ENCODE peak calls at places on chromosome 4, in four cellular contexts. One of them, this sample, is unnamed.

GRCh38 chr4:1276984-1277383 is 12.7 kb upstream of the MAEA start:
- DNase-seq in adipocyte: no peak
- DNase-seq in mammary epithelial cell: no peak
- DNase-seq in IMR-90: no peak
- DNase-seq in this sample: no peak

GRCh38 chr4:156144961-156145360 is 191.3 kb upstream of the CTSO start:
- DNase-seq in adipocyte: no peak
- DNase-seq in mammary epithelial cell: no peak
- DNase-seq in IMR-90: no peak
- DNase-seq in this sample: no peak

GRCh38 chr4:72791054-72791453 is 222.0 kb upstream of the ADAMTS3 start:
- DNase-seq in adipocyte: no peak
- DNase-seq in mammary epithelial cell: no peak
- DNase-seq in IMR-90: no peak
- DNase-seq in this sample: no peak

GRCh38 chr4:163536101-163536500 is 41.6 kb downstream of the TMA16 start:
- DNase-seq in adipocyte: peak
- DNase-seq in mammary epithelial cell: no peak
- DNase-seq in IMR-90: peak
- DNase-seq in this sample: no peak

GRCh38 chr4:108622022-108622421 is 1.6 kb downstream of the RPL34 start:
- DNase-seq in adipocyte: no peak
- DNase-seq in mammary epithelial cell: no peak
- DNase-seq in IMR-90: no peak
- DNase-seq in this sample: no peak

GRCh38 chr4:40189997-40190396 is 6.8 kb upstream of the RHOH start:
- DNase-seq in adipocyte: no peak
- DNase-seq in mammary epithelial cell: no peak
- DNase-seq in IMR-90: peak
- DNase-seq in this sample: no peak

GRCh38 chr4:13989496-13989895 is 362.0 kb upstream of the BOD1L1 start:
- DNase-seq in adipocyte: peak
- DNase-seq in mammary epithelial cell: peak
- DNase-seq in IMR-90: no peak
- DNase-seq in this sample: peak

GRCh38 chr4:32986236-32986635 is 2266.1 kb downstream of the PCDH7 start:
- DNase-seq in adipocyte: no peak
- DNase-seq in mammary epithelial cell: no peak
- DNase-seq in IMR-90: no peak
- DNase-seq in this sample: no peak

GRCh38 chr4:180028682-180029081 is 2214.5 kb upstream of the TENM3 start:
- DNase-seq in adipocyte: peak
- DNase-seq in mammary epithelial cell: peak
- DNase-seq in IMR-90: peak
- DNase-seq in this sample: no peak

GRCh38 chr4:58553679-58554078 is 1443.5 kb upstream of the IGFBP7 start:
- DNase-seq in adipocyte: no peak
- DNase-seq in mammary epithelial cell: no peak
- DNase-seq in IMR-90: no peak
- DNase-seq in this sample: no peak

GRCh38 chr4:7206856-7207567 is 14.7 kb downstream of the SORCS2 start:
- DNase-seq in adipocyte: peak
- DNase-seq in mammary epithelial cell: peak
- DNase-seq in IMR-90: peak
- DNase-seq in this sample: peak

GRCh38 chr4:142265536-142265935 is 580.6 kb downstream of the INPP4B start:
- DNase-seq in adipocyte: peak
- DNase-seq in mammary epithelial cell: peak
- DNase-seq in IMR-90: peak
- DNase-seq in this sample: peak

GRCh38 chr4:54659213-54660144 is 1.7 kb downstream of the KIT start:
- DNase-seq in adipocyte: peak
- DNase-seq in mammary epithelial cell: no peak
- DNase-seq in IMR-90: peak
- DNase-seq in this sample: no peak

GRCh38 chr4:38523524-38524448 is 140.2 kb upstream of the KLF3 start:
- DNase-seq in adipocyte: no peak
- DNase-seq in mammary epithelial cell: peak
- DNase-seq in IMR-90: no peak
- DNase-seq in this sample: no peak

GRCh38 chr4:80011636-80012236 is 61.3 kb downstream of the ANTXR2 start:
- DNase-seq in adipocyte: peak
- DNase-seq in mammary epithelial cell: no peak
- DNase-seq in IMR-90: peak
- DNase-seq in this sample: peak

GRCh38 chr4:100836929-100837328 is 319.1 kb upstream of the EMCN start:
- DNase-seq in adipocyte: no peak
- DNase-seq in mammary epithelial cell: no peak
- DNase-seq in IMR-90: no peak
- DNase-seq in this sample: no peak

GRCh38 chr4:10613926-10614478 is 70.6 kb downstream of the CLNK start:
- DNase-seq in adipocyte: no peak
- DNase-seq in mammary epithelial cell: no peak
- DNase-seq in IMR-90: no peak
- DNase-seq in this sample: no peak

GRCh38 chr4:74267998-74268606 is 40.2 kb upstream of the EPGN start:
- DNase-seq in adipocyte: peak
- DNase-seq in mammary epithelial cell: peak
- DNase-seq in IMR-90: peak
- DNase-seq in this sample: peak

GRCh38 chr4:80336582-80336981 is 1.1 kb downstream of the CFAP299 start:
- DNase-seq in adipocyte: peak
- DNase-seq in mammary epithelial cell: peak
- DNase-seq in IMR-90: peak
- DNase-seq in this sample: peak

GRCh38 chr4:21083413-21083812 is 383.2 kb downstream of the PACRGL start:
- DNase-seq in adipocyte: no peak
- DNase-seq in mammary epithelial cell: no peak
- DNase-seq in IMR-90: no peak
- DNase-seq in this sample: no peak

GRCh38 chr4:52106142-52106541 is 55.0 kb downstream of the SPATA18 start:
- DNase-seq in adipocyte: no peak
- DNase-seq in mammary epithelial cell: no peak
- DNase-seq in IMR-90: no peak
- DNase-seq in this sample: no peak

GRCh38 chr4:78337216-78337615 is 214.4 kb upstream of the ANXA3 start:
- DNase-seq in adipocyte: peak
- DNase-seq in mammary epithelial cell: no peak
- DNase-seq in IMR-90: no peak
- DNase-seq in this sample: peak

GRCh38 chr4:104393649-104394048 is 101.0 kb downstream of the CXXC4 start:
- DNase-seq in adipocyte: no peak
- DNase-seq in mammary epithelial cell: peak
- DNase-seq in IMR-90: no peak
- DNase-seq in this sample: no peak

GRCh38 chr4:24105183-24106039 is 215.6 kb upstream of the PPARGC1A start:
- DNase-seq in adipocyte: peak
- DNase-seq in mammary epithelial cell: peak
- DNase-seq in IMR-90: peak
- DNase-seq in this sample: peak

GRCh38 chr4:83771113-83771705 is 235.3 kb downstream of the GPAT3 start:
- DNase-seq in adipocyte: peak
- DNase-seq in mammary epithelial cell: peak
- DNase-seq in IMR-90: peak
- DNase-seq in this sample: peak

GRCh38 chr4:3107271-3108185 is 33.0 kb downstream of the HTT start:
- DNase-seq in adipocyte: peak
- DNase-seq in mammary epithelial cell: no peak
- DNase-seq in IMR-90: no peak
- DNase-seq in this sample: peak

GRCh38 chr4:3111461-3111860 is 37.0 kb downstream of the HTT start:
- DNase-seq in adipocyte: peak
- DNase-seq in mammary epithelial cell: no peak
- DNase-seq in IMR-90: peak
- DNase-seq in this sample: peak

GRCh38 chr4:3106339-3107186 is 32.1 kb downstream of the HTT start:
- DNase-seq in adipocyte: peak
- DNase-seq in mammary epithelial cell: peak
- DNase-seq in IMR-90: peak
- DNase-seq in this sample: peak

GRCh38 chr4:3112241-3112978 is 37.9 kb downstream of the HTT start:
- DNase-seq in adipocyte: peak
- DNase-seq in mammary epithelial cell: no peak
- DNase-seq in IMR-90: no peak
- DNase-seq in this sample: no peak

DNA sequence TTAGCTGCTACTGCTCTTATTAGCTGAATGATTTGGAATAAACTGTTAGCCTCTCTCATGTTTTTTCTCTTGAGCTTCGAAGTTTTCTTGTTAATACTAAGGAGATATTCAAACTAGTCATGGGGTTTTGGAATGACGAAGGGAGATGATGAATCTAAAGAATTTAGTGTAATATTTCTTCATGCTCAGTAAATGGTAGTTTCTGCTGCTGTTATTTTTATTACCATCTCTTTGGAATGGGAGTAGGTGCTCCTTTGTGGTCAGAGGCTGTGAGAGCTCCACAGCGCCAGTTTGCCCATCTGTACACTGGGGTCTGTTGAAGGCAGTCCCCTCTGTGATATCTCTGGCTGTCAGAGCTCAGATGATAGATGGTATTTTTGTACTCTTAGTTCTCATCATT is 33.7 kb downstream of the HTT start:
- DNase-seq in adipocyte: peak
- DNase-seq in mammary epithelial cell: no peak
- DNase-seq in IMR-90: peak
- DNase-seq in this sample: peak
- H3K9ac ChIP-seq in adipocyte: peak
- H3K9ac ChIP-seq in mammary epithelial cell: no peak
- H3K9ac ChIP-seq in IMR-90: no peak
- H3K9ac ChIP-seq in this sample: peak

GRCh38 chr4:77075869-77076801 is at the start of gene CCNI:
- DNase-seq in adipocyte: peak
- DNase-seq in mammary epithelial cell: peak
- DNase-seq in IMR-90: peak
- DNase-seq in this sample: peak

GRCh38 chr4:77074961-77075855 is 581 bp downstream of the CCNI start:
- DNase-seq in adipocyte: peak
- DNase-seq in mammary epithelial cell: peak
- DNase-seq in IMR-90: peak
- DNase-seq in this sample: peak

GRCh38 chr4:77073981-77074865 is 1.6 kb downstream of the CCNI start:
- DNase-seq in adipocyte: peak
- DNase-seq in mammary epithelial cell: peak
- DNase-seq in IMR-90: no peak
- DNase-seq in this sample: peak

GRCh38 chr4:77073106-77073858 is 2.5 kb downstream of the CCNI start:
- DNase-seq in adipocyte: peak
- DNase-seq in mammary epithelial cell: peak
- DNase-seq in IMR-90: peak
- DNase-seq in this sample: peak

DNA sequence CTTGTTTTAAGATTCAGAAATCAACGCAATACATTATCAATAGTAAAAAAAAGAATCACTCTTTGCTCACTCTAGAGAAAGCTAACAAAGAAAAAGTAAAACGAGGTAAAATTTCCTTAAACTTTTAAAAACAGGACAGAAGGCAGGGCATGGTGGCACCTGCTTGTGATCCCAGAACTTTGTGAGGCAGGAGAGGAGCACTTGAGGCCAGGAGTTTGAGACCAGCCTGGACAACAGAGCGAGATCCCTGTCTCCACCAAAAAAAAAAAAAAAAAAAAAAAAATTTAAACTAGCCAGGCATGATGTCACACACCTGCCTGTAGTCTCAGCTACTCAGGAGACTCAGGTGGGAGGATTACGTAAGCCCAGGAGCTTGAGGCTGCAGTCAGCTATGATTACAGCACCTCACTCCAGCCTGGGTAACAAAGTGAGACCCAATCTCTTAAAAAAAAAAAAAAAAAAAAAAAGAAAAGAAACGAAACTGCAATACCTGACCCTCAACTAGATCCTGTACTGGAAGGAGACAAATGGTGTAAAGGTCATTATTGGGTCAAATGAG is 3.5 kb downstream of the CCNI start:
- DNase-seq in adipocyte: no peak
- DNase-seq in mammary epithelial cell: peak
- DNase-seq in IMR-90: no peak
- DNase-seq in this sample: no peak
- H3K9ac ChIP-seq in adipocyte: no peak
- H3K9ac ChIP-seq in mammary epithelial cell: peak
- H3K9ac ChIP-seq in IMR-90: no peak
- H3K9ac ChIP-seq in this sample: peak

DNA sequence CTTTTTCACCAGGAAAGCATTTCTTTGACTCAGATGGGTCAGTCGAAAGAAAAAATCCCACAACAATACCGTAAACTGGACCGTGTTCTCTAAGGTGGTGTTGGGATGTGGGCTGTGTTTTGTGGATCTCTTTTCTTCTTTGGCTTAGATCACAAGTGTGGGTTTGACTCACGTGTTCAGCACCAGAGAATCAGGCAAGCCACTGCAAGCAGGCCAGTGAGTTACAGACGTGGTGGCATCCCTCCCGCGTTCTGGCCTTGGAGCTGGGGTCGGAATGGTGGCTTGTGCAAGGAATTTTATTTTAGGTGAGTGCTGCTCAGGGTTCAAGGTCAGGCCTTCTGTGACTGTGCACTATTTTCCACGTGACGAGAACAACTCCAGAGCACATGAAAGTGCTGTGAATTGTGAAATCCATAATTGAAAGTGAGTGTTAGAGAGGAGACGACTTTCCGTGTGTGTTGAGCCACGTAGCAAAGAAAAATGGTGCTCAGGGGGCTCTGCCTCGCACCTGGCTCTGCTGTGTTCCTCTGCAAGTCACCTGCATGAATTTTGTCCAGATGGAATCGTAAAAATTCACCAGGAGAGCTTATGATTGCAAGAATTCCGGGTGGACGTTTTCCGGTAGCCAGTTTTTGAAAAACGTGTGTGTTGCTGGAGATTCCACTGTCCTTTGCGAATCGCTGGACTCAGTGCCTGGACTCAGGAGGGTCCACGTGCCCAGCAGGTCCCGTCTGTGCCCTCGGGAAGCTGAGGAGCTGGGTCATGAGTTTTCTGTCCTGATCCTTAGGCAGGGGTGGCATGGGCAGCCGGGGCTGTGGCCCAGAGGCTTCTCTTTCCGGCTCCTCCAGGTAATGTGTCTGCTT is 33.6 kb upstream of the HGFAC start:
- DNase-seq in adipocyte: no peak
- DNase-seq in mammary epithelial cell: no peak
- DNase-seq in IMR-90: no peak
- DNase-seq in this sample: no peak
- H3K9ac ChIP-seq in adipocyte: no peak
- H3K9ac ChIP-seq in mammary epithelial cell: no peak
- H3K9ac ChIP-seq in IMR-90: no peak
- H3K9ac ChIP-seq in this sample: no peak

GRCh38 chr4:37320518-37321235 is 76.1 kb downstream of the NWD2 start:
- DNase-seq in adipocyte: no peak
- DNase-seq in mammary epithelial cell: no peak
- DNase-seq in IMR-90: no peak
- DNase-seq in this sample: no peak
- H3K9ac ChIP-seq in adipocyte: no peak
- H3K9ac ChIP-seq in mammary epithelial cell: no peak
- H3K9ac ChIP-seq in IMR-90: no peak
- H3K9ac ChIP-seq in this sample: no peak

GRCh38 chr4:183987529-183987946 is 82.4 kb downstream of the STOX2 start:
- DNase-seq in adipocyte: no peak
- DNase-seq in mammary epithelial cell: peak
- DNase-seq in IMR-90: peak
- DNase-seq in this sample: peak
- H3K9ac ChIP-seq in adipocyte: peak
- H3K9ac ChIP-seq in mammary epithelial cell: peak
- H3K9ac ChIP-seq in IMR-90: peak
- H3K9ac ChIP-seq in this sample: peak